ENCODE peak calls at places on chromosomes 11 and 22, in eight cellular contexts. B is endothelial cell, D is bronchial epithelial cell, F is K562, K is dorsolateral prefrontal cortex, I is GM10248, P is left lung, T is ovary. Z is an unnamed sample.
A peak's percentile ranks its signal among the peaks of the same experiment; 100 is the strongest.

GRCh38 chr11:28760676-28761390 is 652.6 kb downstream of the METTL15 start:
- DNase-seq in B (no peak), D (peak; percentile 86), F (no peak), K (no peak), I (no peak), P (no peak), T (no peak), Z (no peak)

GRCh38 chr22:29380032-29380781 is 8.2 kb downstream of the AP1B1 start:
- DNase-seq in B (no peak), D (peak; percentile 88), F (no peak), K (no peak), I (no peak), P (no peak), T (no peak), Z (no peak)

GRCh38 chr11:128852327-128853023 is 14.6 kb downstream of the KCNJ1 start:
- DNase-seq in B (no peak), D (no peak), F (no peak), K (no peak), I (no peak), P (no peak), T (no peak), Z (peak; percentile 58)

GRCh38 chr22:38089474-38089851 is 5.5 kb upstream of the SLC16A8 start:
- DNase-seq in B (no peak), D (no peak), F (no peak), K (no peak), I (no peak), P (peak; percentile 61), T (no peak), Z (no peak)

GRCh38 chr22:21446827-21447690 is 20.1 kb upstream of the TMEM191C start:
- DNase-seq in B (peak; percentile 2), D (no peak), F (no peak), K (no peak), I (no peak), P (peak; percentile 72), T (no peak), Z (no peak)

GRCh38 chr22:33605201-33605600 is 315.1 kb downstream of the LARGE1 start:
- DNase-seq in B (no peak), D (no peak), F (no peak), K (no peak), I (no peak), P (no peak), T (no peak), Z (no peak)

GRCh38 chr11:134864233-134864967 is 452.4 kb upstream of the B3GAT1 start:
- DNase-seq in B (no peak), D (no peak), F (no peak), K (no peak), I (no peak), P (no peak), T (no peak), Z (peak; percentile 71)

GRCh38 chr11:36342327-36342726 is 46.2 kb downstream of the PRR5L start:
- DNase-seq in B (no peak), D (no peak), F (no peak), K (no peak), I (no peak), P (no peak), T (no peak), Z (no peak)

GRCh38 chr11:129888451-129888850 is 6.9 kb downstream of the NFRKB start:
- DNase-seq in B (no peak), D (no peak), F (no peak), K (no peak), I (no peak), P (no peak), T (no peak), Z (no peak)

GRCh38 chr22:17931400-17931825 is 92.9 kb downstream of the MICAL3 start:
- DNase-seq in B (no peak), D (no peak), F (no peak), K (no peak), I (no peak), P (no peak), T (no peak), Z (no peak)

GRCh38 chr22:24325105-24325757 is 54.6 kb downstream of the SPECC1L start:
- DNase-seq in B (no peak), D (peak; percentile 56), F (peak; percentile 37), K (no peak), I (peak; percentile 78), P (no peak), T (no peak), Z (no peak)

GRCh38 chr22:42286205-42286604 is 15.8 kb upstream of the TCF20 start:
- DNase-seq in B (no peak), D (no peak), F (no peak), K (no peak), I (no peak), P (no peak), T (no peak), Z (no peak)

GRCh38 chr11:58688779-58689503 is 42.8 kb downstream of the GLYAT start:
- DNase-seq in B (no peak), D (peak; percentile 94), F (no peak), K (no peak), I (no peak), P (no peak), T (no peak), Z (no peak)

GRCh38 chr11:17917556-17917955 is 95.3 kb downstream of the SERGEF start:
- DNase-seq in B (no peak), D (peak; percentile 21), F (no peak), K (no peak), I (no peak), P (no peak), T (no peak), Z (no peak)

GRCh38 chr22:42111798-42112197 is 18.8 kb downstream of the CYP2D6 start:
- DNase-seq in B (no peak), D (no peak), F (no peak), K (no peak), I (no peak), P (no peak), T (no peak), Z (no peak)

GRCh38 chr11:70805971-70806370 is 407.6 kb downstream of the CTTN start:
- DNase-seq in B (no peak), D (no peak), F (no peak), K (no peak), I (no peak), P (peak; percentile 60), T (no peak), Z (no peak)

GRCh38 chr11:70805243-70805642 is 406.9 kb downstream of the CTTN start:
- DNase-seq in B (no peak), D (no peak), F (no peak), K (no peak), I (no peak), P (peak; percentile 62), T (no peak), Z (no peak)

GRCh38 chr11:70804174-70804855 is 406.0 kb downstream of the CTTN start:
- DNase-seq in B (no peak), D (no peak), F (no peak), K (no peak), I (no peak), P (no peak), T (no peak), Z (no peak)

GRCh38 chr11:70799386-70799785 is 401.1 kb downstream of the CTTN start:
- DNase-seq in B (no peak), D (no peak), F (no peak), K (no peak), I (no peak), P (no peak), T (no peak), Z (no peak)

GRCh38 chr11:70802185-70802584 is 403.9 kb downstream of the CTTN start:
- DNase-seq in B (no peak), D (no peak), F (no peak), K (no peak), I (no peak), P (no peak), T (no peak), Z (no peak)
- TF ChIP-seq CTCF in B (no peak), D (no peak), F (no peak), K (no peak), I (no peak), P (no peak), T (no peak), Z (no peak)

GRCh38 chr11:100815787-100816330 is 128.8 kb downstream of the ARHGAP42 start:
- DNase-seq in B (no peak), D (no peak), F (no peak), K (no peak), I (no peak), P (no peak), T (no peak), Z (no peak)

GRCh38 chr11:100816823-100817222 is 129.7 kb downstream of the ARHGAP42 start:
- DNase-seq in B (no peak), D (peak; percentile 56), F (no peak), K (no peak), I (no peak), P (no peak), T (no peak), Z (no peak)

GRCh38 chr11:100821198-100821597 is 134.1 kb downstream of the ARHGAP42 start:
- DNase-seq in B (no peak), D (no peak), F (no peak), K (no peak), I (no peak), P (no peak), T (no peak), Z (no peak)

GRCh38 chr11:100812517-100812916 is 125.4 kb downstream of the ARHGAP42 start:
- DNase-seq in B (no peak), D (no peak), F (no peak), K (no peak), I (no peak), P (no peak), T (no peak), Z (no peak)

GRCh38 chr11:100817620-100818019 is 130.5 kb downstream of the ARHGAP42 start:
- DNase-seq in B (no peak), D (no peak), F (no peak), K (no peak), I (no peak), P (no peak), T (no peak), Z (no peak)
- TF ChIP-seq CTCF in B (no peak), D (no peak), F (no peak), K (no peak), I (no peak), P (no peak), T (no peak), Z (no peak)

DNA sequence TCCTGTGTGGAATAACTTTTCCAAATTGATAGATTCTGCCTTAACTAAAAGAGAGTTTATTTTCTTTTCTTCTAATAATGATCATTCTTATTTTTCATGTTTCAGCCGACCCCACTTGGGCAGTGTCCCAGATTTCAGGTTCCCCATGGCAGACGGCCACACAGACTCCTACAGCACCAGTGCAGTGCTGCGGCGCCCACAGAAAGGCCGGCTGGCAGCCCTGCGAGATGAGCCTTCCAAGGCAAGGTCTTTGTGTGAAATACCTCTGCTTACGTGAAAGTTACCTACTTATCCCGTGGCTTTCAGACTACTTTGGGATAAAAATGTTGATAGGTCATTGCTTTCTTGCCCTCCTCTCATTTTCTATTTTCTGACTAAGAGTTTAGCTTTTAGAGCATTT is 59.3 kb upstream of the CTTN start:
- DNase-seq in B (no peak), D (no peak), F (no peak), K (no peak), I (no peak), P (no peak), T (no peak), Z (no peak)
- TF ChIP-seq CTCF in B (no peak), D (no peak), F (no peak), K (no peak), I (no peak), P (no peak), T (no peak), Z (no peak)

DNA sequence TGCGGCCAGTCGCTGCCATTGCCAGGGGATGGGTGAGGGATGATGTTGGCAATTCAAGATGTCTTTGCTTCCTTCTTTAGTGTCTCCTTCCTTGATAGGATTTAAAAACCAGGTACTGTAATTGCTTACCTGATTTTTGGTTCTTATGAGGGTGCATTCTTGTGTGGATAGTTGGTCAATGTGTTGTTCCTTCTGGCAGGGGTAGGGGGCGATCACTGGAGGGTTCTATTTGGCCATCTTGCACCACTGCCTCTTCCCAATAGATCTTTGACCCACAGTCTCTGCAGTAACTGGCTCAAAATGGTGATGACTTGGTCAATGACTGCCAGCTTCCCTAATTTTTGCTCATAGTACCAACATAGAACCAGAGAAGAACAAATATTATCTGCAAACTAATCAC is 680.1 kb downstream of the DLG2 start:
- DNase-seq in B (no peak), D (no peak), F (no peak), K (no peak), I (no peak), P (peak; percentile 47), T (no peak), Z (no peak)
- TF ChIP-seq CTCF in B (no peak), D (no peak), F (no peak), K (no peak), I (no peak), P (no peak), T (no peak), Z (no peak)

Z was measured in coronary artery.